ENCODE peak calls at places on chromosomes 12 and 14, in five cellular contexts. Z is ELF-1; R is stimulated activated CD4-positive, alpha-beta T cell treated with anti-CD3 and anti-CD28 coated beads, Interleukin-15, amount 100 ng/mL, for 1 hour; O is foreskin fibroblast; W is Calu3. I is an unnamed sample.

GRCh38 chr12:109541412-109541725 is 31.9 kb downstream of the MMAB start:
- DNase-seq in Z (no peak), W (no peak), O (peak), R (no peak), I (no peak)

GRCh38 chr12:125902991-125903390 is 837.8 kb downstream of the AACS start:
- DNase-seq in W (no peak), Z (no peak), O (no peak), R (no peak), I (no peak)

GRCh38 chr12:25816637-25817036 is 141.8 kb upstream of the RASSF8 start:
- DNase-seq in R (no peak), W (no peak), Z (no peak), O (no peak), I (no peak)

GRCh38 chr14:100223332-100224171 is 15.4 kb upstream of the YY1 start:
- DNase-seq in R (no peak), Z (peak), W (no peak), O (peak), I (no peak)

GRCh38 chr14:70947739-70948138 is 40.5 kb downstream of the PCNX1 start:
- DNase-seq in O (no peak), Z (peak), R (no peak), W (no peak), I (no peak)

GRCh38 chr14:97580923-97581495 is 783.8 kb downstream of the VRK1 start:
- DNase-seq in W (no peak), R (no peak), O (no peak), Z (peak), I (no peak)

GRCh38 chr14:64569108-64570045 is 19.6 kb downstream of the PPP1R36 start:
- DNase-seq in Z (peak), R (no peak), O (peak), W (no peak), I (peak)

GRCh38 chr14:68440776-68441175 is 352.1 kb downstream of the ZFP36L1 start:
- DNase-seq in O (peak), Z (no peak), W (no peak), R (no peak), I (no peak)

I was measured in mucosa of gallbladder.